ENCODE peak calls at places on chromosomes 5 and 9, in five cellular contexts. One of them, this sample, is unnamed.

GRCh38 chr9:125650271-125650737 is 56.7 kb downstream of the MAPKAP1 start:
- DNase-seq in AG09319: no peak
- DNase-seq in GM12864: peak
- DNase-seq in foreskin keratinocyte: peak
- DNase-seq in neural crest cell: no peak
- DNase-seq in this sample: peak

GRCh38 chr5:134592141-134592746 is 40.4 kb downstream of the SAR1B start:
- DNase-seq in foreskin keratinocyte: peak
- DNase-seq in GM12864: no peak
- DNase-seq in AG09319: no peak
- DNase-seq in neural crest cell: no peak
- DNase-seq in this sample: no peak

GRCh38 chr9:115115117-115115880 is 2.7 kb downstream of the TNC start:
- DNase-seq in foreskin keratinocyte: no peak
- DNase-seq in GM12864: no peak
- DNase-seq in AG09319: no peak
- DNase-seq in neural crest cell: no peak
- DNase-seq in this sample: no peak

GRCh38 chr5:81856948-81857928 is 106.3 kb upstream of the SSBP2 start:
- DNase-seq in AG09319: no peak
- DNase-seq in neural crest cell: no peak
- DNase-seq in foreskin keratinocyte: no peak
- DNase-seq in GM12864: no peak
- DNase-seq in this sample: peak

GRCh38 chr9:133701321-133701980 is 36.7 kb downstream of the SARDH start:
- DNase-seq in AG09319: no peak
- DNase-seq in foreskin keratinocyte: no peak
- DNase-seq in GM12864: no peak
- DNase-seq in neural crest cell: no peak
- DNase-seq in this sample: no peak

GRCh38 chr5:179438041-179438441 is 92.8 kb upstream of the ADAMTS2 start:
- DNase-seq in neural crest cell: no peak
- DNase-seq in GM12864: no peak
- DNase-seq in AG09319: no peak
- DNase-seq in foreskin keratinocyte: no peak
- DNase-seq in this sample: no peak

GRCh38 chr5:176723440-176723839 is 76.2 kb downstream of the TSPAN17 start:
- DNase-seq in GM12864: no peak
- DNase-seq in AG09319: no peak
- DNase-seq in neural crest cell: no peak
- DNase-seq in foreskin keratinocyte: no peak
- DNase-seq in this sample: no peak

GRCh38 chr5:100970646-100971045 is 67.6 kb upstream of the ST8SIA4 start:
- DNase-seq in foreskin keratinocyte: no peak
- DNase-seq in AG09319: no peak
- DNase-seq in neural crest cell: no peak
- DNase-seq in GM12864: no peak
- DNase-seq in this sample: no peak

GRCh38 chr9:89254773-89255125 is 56.2 kb upstream of the CKS2 start:
- DNase-seq in foreskin keratinocyte: no peak
- DNase-seq in GM12864: no peak
- DNase-seq in AG09319: no peak
- DNase-seq in neural crest cell: no peak
- DNase-seq in this sample: no peak

GRCh38 chr5:54087436-54087835 is 222.9 kb downstream of the ARL15 start:
- DNase-seq in AG09319: peak
- DNase-seq in GM12864: no peak
- DNase-seq in foreskin keratinocyte: no peak
- DNase-seq in neural crest cell: no peak
- DNase-seq in this sample: no peak

GRCh38 chr5:10652151-10652550 is 88.3 kb downstream of the ANKRD33B start:
- DNase-seq in AG09319: no peak
- DNase-seq in GM12864: no peak
- DNase-seq in neural crest cell: no peak
- DNase-seq in foreskin keratinocyte: no peak
- DNase-seq in this sample: no peak

GRCh38 chr5:180908998-180909731 is 10.2 kb downstream of the BTNL8 start:
- DNase-seq in AG09319: no peak
- DNase-seq in neural crest cell: no peak
- DNase-seq in foreskin keratinocyte: no peak
- DNase-seq in GM12864: no peak
- DNase-seq in this sample: no peak

GRCh38 chr5:31383734-31384133 is 148.2 kb downstream of the DROSHA start:
- DNase-seq in neural crest cell: no peak
- DNase-seq in foreskin keratinocyte: no peak
- DNase-seq in AG09319: no peak
- DNase-seq in GM12864: no peak
- DNase-seq in this sample: no peak

GRCh38 chr9:135857843-135858242 is 49.5 kb downstream of the CAMSAP1 start:
- DNase-seq in foreskin keratinocyte: no peak
- DNase-seq in neural crest cell: no peak
- DNase-seq in AG09319: no peak
- DNase-seq in GM12864: no peak
- DNase-seq in this sample: no peak

GRCh38 chr9:76572205-76572550 is 113.2 kb downstream of the GCNT1 start:
- DNase-seq in foreskin keratinocyte: no peak
- DNase-seq in GM12864: no peak
- DNase-seq in neural crest cell: no peak
- DNase-seq in AG09319: no peak
- DNase-seq in this sample: no peak

GRCh38 chr5:172361566-172362238 is 78.1 kb upstream of the UBTD2 start:
- DNase-seq in foreskin keratinocyte: peak
- DNase-seq in AG09319: peak
- DNase-seq in GM12864: peak
- DNase-seq in neural crest cell: no peak
- DNase-seq in this sample: no peak

GRCh38 chr9:32161720-32162119 is 222.7 kb upstream of the ACO1 start:
- DNase-seq in neural crest cell: no peak
- DNase-seq in foreskin keratinocyte: no peak
- DNase-seq in GM12864: peak
- DNase-seq in AG09319: no peak
- DNase-seq in this sample: peak

GRCh38 chr9:82334286-82334685 is 345.7 kb downstream of the SPATA31D1 start:
- DNase-seq in GM12864: no peak
- DNase-seq in neural crest cell: no peak
- DNase-seq in AG09319: peak
- DNase-seq in foreskin keratinocyte: no peak
- DNase-seq in this sample: no peak

GRCh38 chr5:72231989-72232703 is 87.9 kb downstream of the MRPS27 start:
- DNase-seq in AG09319: no peak
- DNase-seq in neural crest cell: no peak
- DNase-seq in GM12864: no peak
- DNase-seq in foreskin keratinocyte: peak
- DNase-seq in this sample: peak

GRCh38 chr9:13269589-13270452 is 9.7 kb downstream of the MPDZ start:
- DNase-seq in GM12864: no peak
- DNase-seq in neural crest cell: no peak
- DNase-seq in AG09319: no peak
- DNase-seq in foreskin keratinocyte: no peak
- DNase-seq in this sample: no peak

GRCh38 chr9:129497837-129498450 is 123.0 kb downstream of the C9orf50 start:
- DNase-seq in AG09319: no peak
- DNase-seq in foreskin keratinocyte: no peak
- DNase-seq in GM12864: no peak
- DNase-seq in neural crest cell: no peak
- DNase-seq in this sample: peak

GRCh38 chr5:170353946-170354345 is 35.2 kb downstream of the KCNMB1 start:
- DNase-seq in AG09319: no peak
- DNase-seq in GM12864: no peak
- DNase-seq in neural crest cell: no peak
- DNase-seq in foreskin keratinocyte: no peak
- DNase-seq in this sample: no peak

GRCh38 chr5:57718155-57718554 is 235.5 kb upstream of the ACTBL2 start:
- DNase-seq in foreskin keratinocyte: no peak
- DNase-seq in AG09319: peak
- DNase-seq in neural crest cell: no peak
- DNase-seq in GM12864: no peak
- DNase-seq in this sample: no peak

GRCh38 chr5:54491326-54491725 is 26.2 kb upstream of the SNX18 start:
- DNase-seq in neural crest cell: no peak
- DNase-seq in AG09319: no peak
- DNase-seq in GM12864: no peak
- DNase-seq in foreskin keratinocyte: no peak
- DNase-seq in this sample: no peak

GRCh38 chr9:81416476-81417298 is 272.7 kb downstream of the TLE1 start:
- DNase-seq in AG09319: no peak
- DNase-seq in foreskin keratinocyte: no peak
- DNase-seq in GM12864: no peak
- DNase-seq in neural crest cell: no peak
- DNase-seq in this sample: no peak

GRCh38 chr5:74514888-74515551 is 125.5 kb downstream of the ENC1 start:
- DNase-seq in neural crest cell: no peak
- DNase-seq in GM12864: no peak
- DNase-seq in AG09319: no peak
- DNase-seq in foreskin keratinocyte: no peak
- DNase-seq in this sample: no peak

GRCh38 chr5:151243564-151243963 is 9.4 kb upstream of the GM2A start:
- DNase-seq in AG09319: no peak
- DNase-seq in neural crest cell: no peak
- DNase-seq in foreskin keratinocyte: no peak
- DNase-seq in GM12864: no peak
- DNase-seq in this sample: no peak

GRCh38 chr5:166834246-166834645 is 1457.2 kb upstream of the WWC1 start:
- DNase-seq in AG09319: no peak
- DNase-seq in GM12864: no peak
- DNase-seq in foreskin keratinocyte: no peak
- DNase-seq in neural crest cell: no peak
- DNase-seq in this sample: no peak

GRCh38 chr5:92942762-92943161 is 638.3 kb downstream of the NR2F1-AS1 start:
- DNase-seq in foreskin keratinocyte: no peak
- DNase-seq in AG09319: no peak
- DNase-seq in GM12864: no peak
- DNase-seq in neural crest cell: no peak
- DNase-seq in this sample: no peak

GRCh38 chr5:169979871-169980270 is 424 bp downstream of the INSYN2B start:
- DNase-seq in foreskin keratinocyte: no peak
- DNase-seq in neural crest cell: no peak
- DNase-seq in AG09319: no peak
- DNase-seq in GM12864: no peak
- DNase-seq in this sample: no peak

GRCh38 chr9:97756991-97757390 is 59.9 kb upstream of the XPA start:
- DNase-seq in neural crest cell: no peak
- DNase-seq in GM12864: no peak
- DNase-seq in AG09319: no peak
- DNase-seq in foreskin keratinocyte: no peak
- DNase-seq in this sample: no peak

GRCh38 chr9:89601306-89601705 is 3.5 kb upstream of the GADD45G start:
- DNase-seq in GM12864: no peak
- DNase-seq in neural crest cell: no peak
- DNase-seq in AG09319: no peak
- DNase-seq in foreskin keratinocyte: no peak
- DNase-seq in this sample: no peak

GRCh38 chr9:118362596-118362995 is 658.4 kb downstream of the TLR4 start:
- DNase-seq in AG09319: no peak
- DNase-seq in foreskin keratinocyte: no peak
- DNase-seq in GM12864: no peak
- DNase-seq in neural crest cell: no peak
- DNase-seq in this sample: no peak

GRCh38 chr9:114604974-114605373 is 6.1 kb upstream of the TMEM268 start:
- DNase-seq in GM12864: no peak
- DNase-seq in AG09319: no peak
- DNase-seq in neural crest cell: no peak
- DNase-seq in foreskin keratinocyte: no peak
- DNase-seq in this sample: no peak

GRCh38 chr9:121198512-121199042 is 3.1 kb downstream of the RAB14 start:
- DNase-seq in neural crest cell: no peak
- DNase-seq in foreskin keratinocyte: no peak
- DNase-seq in AG09319: no peak
- DNase-seq in GM12864: no peak
- DNase-seq in this sample: no peak

GRCh38 chr9:121199921-121200320 is 1.7 kb downstream of the RAB14 start:
- DNase-seq in AG09319: no peak
- DNase-seq in neural crest cell: no peak
- DNase-seq in foreskin keratinocyte: no peak
- DNase-seq in GM12864: no peak
- DNase-seq in this sample: no peak

GRCh38 chr9:121194730-121195129 is 6.9 kb downstream of the RAB14 start:
- DNase-seq in AG09319: no peak
- DNase-seq in GM12864: no peak
- DNase-seq in foreskin keratinocyte: peak
- DNase-seq in neural crest cell: no peak
- DNase-seq in this sample: no peak

GRCh38 chr9:121196389-121196788 is 5.3 kb downstream of the RAB14 start:
- DNase-seq in GM12864: no peak
- DNase-seq in AG09319: no peak
- DNase-seq in neural crest cell: no peak
- DNase-seq in foreskin keratinocyte: no peak
- DNase-seq in this sample: no peak

GRCh38 chr9:121197135-121197534 is 4.5 kb downstream of the RAB14 start:
- DNase-seq in foreskin keratinocyte: no peak
- DNase-seq in AG09319: no peak
- DNase-seq in GM12864: no peak
- DNase-seq in neural crest cell: no peak
- DNase-seq in this sample: no peak
- TF ChIP-seq CTCF in foreskin keratinocyte: peak
- TF ChIP-seq CTCF in AG09319: no peak
- TF ChIP-seq CTCF in GM12864: no peak
- TF ChIP-seq CTCF in neural crest cell: peak
- TF ChIP-seq CTCF in this sample: no peak

GRCh38 chr9:109251080-109251775 is 69.6 kb downstream of the EPB41L4B start:
- DNase-seq in foreskin keratinocyte: no peak
- DNase-seq in AG09319: no peak
- DNase-seq in neural crest cell: no peak
- DNase-seq in GM12864: no peak
- DNase-seq in this sample: no peak

GRCh38 chr9:109250771-109251079 is 70.1 kb downstream of the EPB41L4B start:
- DNase-seq in neural crest cell: no peak
- DNase-seq in GM12864: no peak
- DNase-seq in AG09319: no peak
- DNase-seq in foreskin keratinocyte: no peak
- DNase-seq in this sample: no peak

GRCh38 chr9:109250311-109250741 is 70.5 kb downstream of the EPB41L4B start:
- DNase-seq in neural crest cell: no peak
- DNase-seq in GM12864: no peak
- DNase-seq in foreskin keratinocyte: no peak
- DNase-seq in AG09319: no peak
- DNase-seq in this sample: no peak

GRCh38 chr9:109248133-109248581 is 72.7 kb downstream of the EPB41L4B start:
- DNase-seq in GM12864: no peak
- DNase-seq in neural crest cell: no peak
- DNase-seq in AG09319: no peak
- DNase-seq in foreskin keratinocyte: no peak
- DNase-seq in this sample: no peak

GRCh38 chr9:109249615-109250014 is 71.2 kb downstream of the EPB41L4B start:
- DNase-seq in GM12864: no peak
- DNase-seq in neural crest cell: no peak
- DNase-seq in foreskin keratinocyte: no peak
- DNase-seq in AG09319: no peak
- DNase-seq in this sample: no peak
- TF ChIP-seq CTCF in GM12864: no peak
- TF ChIP-seq CTCF in neural crest cell: no peak
- TF ChIP-seq CTCF in foreskin keratinocyte: no peak
- TF ChIP-seq CTCF in AG09319: no peak
- TF ChIP-seq CTCF in this sample: no peak

GRCh38 chr9:6460189-6460768 is 47.3 kb downstream of the UHRF2 start:
- DNase-seq in neural crest cell: no peak
- DNase-seq in AG09319: no peak
- DNase-seq in GM12864: no peak
- DNase-seq in foreskin keratinocyte: no peak
- DNase-seq in this sample: no peak
- TF ChIP-seq CTCF in neural crest cell: no peak
- TF ChIP-seq CTCF in AG09319: no peak
- TF ChIP-seq CTCF in GM12864: no peak
- TF ChIP-seq CTCF in foreskin keratinocyte: no peak
- TF ChIP-seq CTCF in this sample: no peak

GRCh38 chr5:125835293-125836172 is 587.7 kb upstream of the GRAMD2B start:
- DNase-seq in GM12864: peak
- DNase-seq in AG09319: no peak
- DNase-seq in neural crest cell: peak
- DNase-seq in foreskin keratinocyte: no peak
- DNase-seq in this sample: peak
- TF ChIP-seq CTCF in GM12864: peak
- TF ChIP-seq CTCF in AG09319: peak
- TF ChIP-seq CTCF in neural crest cell: peak
- TF ChIP-seq CTCF in foreskin keratinocyte: peak
- TF ChIP-seq CTCF in this sample: peak